ENCODE peak calls at places on chromosome 2, in four cellular contexts. K is endothelial cell of umbilical vein, Q is GM12878, L is IMR-90. A is an unnamed sample.

GRCh38 chr2:204898928-204899640 is 353.8 kb downstream of the PARD3B start:
- DNase-seq in K (no peak), Q (no peak), L (no peak), A (no peak)

GRCh38 chr2:120589782-120590608 is 145.7 kb upstream of the GLI2 start:
- DNase-seq in K (peak), Q (no peak), L (peak), A (no peak)

GRCh38 chr2:171227066-171227782 is 66.5 kb upstream of the TLK1 start:
- DNase-seq in K (no peak), Q (no peak), L (peak), A (peak)

GRCh38 chr2:233384017-233384416 is 29.7 kb downstream of the DGKD start:
- DNase-seq in K (no peak), Q (no peak), L (no peak), A (peak)

GRCh38 chr2:40043641-40044040 is 264.6 kb upstream of the THUMPD2 start:
- DNase-seq in K (no peak), Q (no peak), L (no peak), A (no peak)

GRCh38 chr2:150387586-150388288 is 99.7 kb downstream of the RND3 start:
- DNase-seq in K (no peak), Q (no peak), L (peak), A (no peak)

GRCh38 chr2:236628256-236628961 is 58.8 kb downstream of the ACKR3 start:
- DNase-seq in K (no peak), Q (no peak), L (no peak), A (no peak)

GRCh38 chr2:173612354-173612753 is 257.7 kb downstream of the CDCA7 start:
- DNase-seq in K (no peak), Q (no peak), L (no peak), A (no peak)

GRCh38 chr2:19955544-19956422 is 34.1 kb downstream of the WDR35 start:
- DNase-seq in K (peak), Q (peak), L (peak), A (peak)

GRCh38 chr2:160308915-160309314 is 108.8 kb upstream of the ITGB6 start:
- DNase-seq in K (peak), Q (no peak), L (peak), A (no peak)

GRCh38 chr2:219998099-219998498 is 370.7 kb downstream of the SLC4A3 start:
- DNase-seq in K (no peak), Q (no peak), L (no peak), A (no peak)

GRCh38 chr2:190216829-190217228 is 102.8 kb downstream of the HIBCH start:
- DNase-seq in K (peak), Q (no peak), L (no peak), A (peak)

GRCh38 chr2:99617811-99618210 is 128.0 kb upstream of the REV1 start:
- DNase-seq in K (no peak), Q (no peak), L (no peak), A (no peak)

DNA sequence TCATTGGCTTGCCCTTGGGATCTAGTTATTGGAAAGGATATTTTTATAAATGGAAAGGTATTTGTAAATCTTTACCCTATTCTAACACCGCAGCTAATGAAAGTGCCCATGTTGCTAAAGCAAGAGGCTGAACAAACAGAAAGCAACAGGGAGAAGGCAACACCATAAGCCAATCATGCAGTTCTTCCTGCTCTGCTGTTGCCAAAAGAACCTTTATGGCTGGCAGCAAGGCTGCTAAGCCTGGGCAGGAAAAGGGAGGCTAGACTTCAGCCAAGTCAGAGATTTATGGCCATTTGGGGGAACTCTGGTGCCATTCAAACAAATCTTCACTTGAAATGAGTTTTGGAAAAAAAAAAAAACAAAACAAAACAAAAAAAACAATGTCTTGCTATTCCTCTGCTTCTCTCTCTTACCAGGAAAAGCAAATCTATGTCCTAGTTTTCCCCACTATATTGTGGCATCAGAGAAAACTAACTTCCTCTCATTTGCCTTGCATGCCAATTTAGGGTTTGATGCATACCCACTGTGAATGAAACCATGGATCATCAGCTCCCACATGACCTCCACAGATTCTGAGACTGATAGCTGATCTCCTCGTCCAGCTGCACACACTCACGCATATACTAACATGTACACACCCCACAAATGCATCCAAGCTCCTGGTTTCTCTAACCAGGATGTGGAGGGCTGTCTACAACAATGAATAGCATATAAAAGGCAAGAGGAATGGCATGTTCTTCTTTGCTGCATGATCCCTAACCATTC is 179.3 kb downstream of the C1D start:
- DNase-seq in K (peak), Q (no peak), L (no peak), A (no peak)
- TF ChIP-seq FOS in K (no peak), Q (no peak), L (no peak), A (no peak)

DNA sequence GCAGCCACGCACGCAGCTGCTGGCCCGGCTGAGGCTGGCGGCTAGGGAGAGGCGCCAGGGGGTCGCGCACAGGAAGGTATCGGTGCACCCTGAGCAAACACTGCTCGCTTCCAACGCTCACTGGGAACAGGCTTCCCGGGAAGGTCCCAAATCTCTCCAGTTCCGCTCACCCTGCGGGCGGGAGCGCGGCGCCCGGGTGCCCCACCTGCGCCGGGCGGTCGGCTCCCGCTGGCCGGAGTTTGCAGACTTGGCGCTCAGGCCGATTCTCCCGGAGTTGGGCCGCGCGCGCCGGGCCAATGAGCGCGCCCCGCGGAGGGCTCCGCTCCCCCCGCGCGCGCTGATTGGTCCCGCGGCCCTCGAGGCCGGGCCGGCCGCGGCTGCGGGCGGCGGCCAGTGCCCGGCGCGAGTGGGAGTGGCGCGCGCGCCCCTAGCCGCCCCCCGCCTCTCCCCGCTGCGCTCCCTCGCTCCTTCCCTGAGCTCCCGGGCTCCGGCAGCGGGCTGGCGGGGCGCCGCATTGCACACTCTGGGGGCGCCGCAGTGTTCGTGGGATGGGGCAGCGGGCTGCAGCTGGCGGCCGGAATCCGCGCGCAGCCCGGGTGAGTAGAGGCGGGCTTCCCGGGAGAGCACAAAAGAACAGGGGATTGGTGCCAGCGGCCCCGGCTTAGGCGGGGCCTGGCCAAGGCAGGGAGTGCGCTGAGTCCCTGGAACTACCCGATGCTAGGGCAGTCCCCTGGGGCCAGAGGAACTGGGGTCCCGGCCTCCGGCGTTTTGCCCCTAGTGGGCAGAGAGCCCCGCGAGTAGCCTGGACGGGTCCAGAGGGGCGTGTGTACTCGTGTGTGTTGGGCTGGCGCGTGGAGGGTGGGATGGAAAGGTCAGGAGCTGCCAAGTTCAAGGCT is at the start of gene LYPD6:
- DNase-seq in K (peak), Q (no peak), L (peak), A (no peak)
- TF ChIP-seq FOS in K (no peak), Q (peak), L (no peak), A (no peak)

GRCh38 chr2:158013791-158014190 is 87.9 kb upstream of the UPP2 start:
- DNase-seq in K (no peak), Q (no peak), L (no peak), A (no peak)
- TF ChIP-seq FOS in K (no peak), Q (no peak), L (no peak), A (no peak)

GRCh38 chr2:153218851-153219250 is 259.7 kb downstream of the RPRM start:
- DNase-seq in K (no peak), Q (no peak), L (no peak), A (no peak)
- TF ChIP-seq FOS in K (no peak), Q (no peak), L (no peak), A (no peak)

GRCh38 chr2:72951303-72952095 is 34.2 kb downstream of the EMX1 start:
- DNase-seq in K (no peak), Q (no peak), L (no peak), A (no peak)

GRCh38 chr2:72952110-72952823 is 34.9 kb downstream of the EMX1 start:
- DNase-seq in K (no peak), Q (no peak), L (no peak), A (no peak)

GRCh38 chr2:72953976-72954375 is 36.7 kb downstream of the EMX1 start:
- DNase-seq in K (no peak), Q (no peak), L (no peak), A (no peak)

GRCh38 chr2:72953528-72953927 is 36.2 kb downstream of the EMX1 start:
- DNase-seq in K (no peak), Q (no peak), L (no peak), A (no peak)

DNA sequence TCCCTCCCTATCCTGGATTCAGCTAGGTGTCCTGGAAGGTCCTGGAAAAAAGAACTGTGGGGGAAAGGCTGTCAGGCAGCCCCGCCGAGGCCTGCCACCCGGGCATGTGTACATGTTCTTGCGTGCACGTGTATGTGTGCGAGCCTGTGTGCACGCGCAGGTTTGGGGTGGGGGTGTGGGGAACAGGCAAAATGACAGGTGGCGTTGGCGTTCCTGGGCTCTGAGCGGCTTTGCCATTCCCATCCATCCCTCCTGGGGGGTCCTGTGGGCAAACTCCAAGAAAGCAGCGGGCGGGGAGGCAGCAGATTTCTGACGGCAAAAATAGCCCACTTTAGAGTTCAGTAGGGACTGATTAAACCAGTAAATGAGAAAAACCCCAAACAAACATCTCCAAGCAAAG is 35.6 kb downstream of the EMX1 start:
- DNase-seq in K (no peak), Q (no peak), L (no peak), A (no peak)
- TF ChIP-seq FOS in K (no peak), Q (no peak), L (no peak), A (no peak)

GRCh38 chr2:143489135-143489534 is 359.9 kb downstream of the ARHGAP15 start:
- DNase-seq in K (peak), Q (no peak), L (peak), A (no peak)
- TF ChIP-seq FOS in K (peak), Q (no peak), L (peak), A (no peak)

GRCh38 chr2:151953467-151953866 is 125.2 kb upstream of the ARL5A start:
- DNase-seq in K (peak), Q (no peak), L (no peak), A (no peak)
- TF ChIP-seq FOS in K (no peak), Q (no peak), L (no peak), A (no peak)

DNA sequence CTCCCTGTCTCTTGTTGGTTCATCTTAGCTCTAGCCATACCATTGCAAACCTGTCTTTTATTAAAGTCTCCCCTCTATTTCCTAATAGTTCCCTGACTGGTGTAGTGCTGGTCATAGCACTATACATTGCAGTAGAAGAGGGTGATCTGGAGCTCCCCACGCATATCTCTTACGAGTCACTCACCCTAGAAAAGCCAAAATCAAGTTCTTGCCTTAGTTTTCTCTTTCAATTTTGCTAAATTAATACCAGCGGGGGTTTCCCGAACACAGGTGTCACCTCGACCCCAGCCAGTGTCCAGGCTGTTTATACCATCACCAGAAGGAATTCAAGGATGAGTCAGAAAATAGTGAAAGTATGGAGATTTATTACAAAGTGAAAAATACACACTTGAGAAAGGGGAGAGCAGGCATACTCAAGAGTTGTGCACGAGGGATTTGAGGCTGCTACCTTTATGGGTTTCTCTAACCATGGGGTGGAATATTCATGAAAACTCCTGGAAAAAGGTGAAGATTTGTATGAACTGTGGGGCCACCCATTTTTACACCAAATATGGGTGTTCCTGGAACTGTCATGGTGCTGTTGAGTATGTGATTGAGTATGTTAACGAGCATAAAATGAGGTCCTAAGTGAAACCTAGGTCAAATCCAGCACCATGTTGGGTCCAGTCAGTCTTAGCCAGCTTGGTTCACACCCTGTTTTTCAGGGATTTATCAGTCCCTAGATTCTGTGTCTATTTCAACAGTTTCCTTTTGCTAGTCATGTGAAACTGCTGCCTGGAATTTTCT is 20.2 kb downstream of the PROKR1 start:
- DNase-seq in K (no peak), Q (no peak), L (no peak), A (no peak)
- TF ChIP-seq FOS in K (no peak), Q (no peak), L (no peak), A (no peak)

DNA sequence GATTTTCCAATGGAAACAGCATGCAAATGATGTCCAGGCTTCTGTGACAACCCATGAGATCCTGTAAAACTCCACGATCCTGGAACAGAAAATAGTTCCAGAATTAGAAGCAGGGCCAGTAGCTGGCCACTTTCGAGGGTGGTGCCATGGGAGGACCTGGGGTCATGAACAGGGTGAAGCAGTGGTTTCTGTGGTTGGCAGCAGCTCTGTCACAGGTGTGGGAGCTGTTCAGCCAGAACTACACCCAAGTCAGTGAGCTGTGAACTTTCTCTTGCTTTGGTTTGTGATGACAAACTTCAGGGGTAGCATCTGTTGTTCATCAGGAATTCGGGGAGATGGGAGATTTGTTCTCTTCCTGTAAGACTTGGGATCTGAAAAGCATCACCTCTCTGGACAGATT is 314.4 kb upstream of the NT5C1B start:
- DNase-seq in K (no peak), Q (no peak), L (no peak), A (no peak)
- TF ChIP-seq FOS in K (no peak), Q (no peak), L (no peak), A (no peak)

GRCh38 chr2:168244318-168244717 is 3.1 kb downstream of the STK39 start:
- DNase-seq in K (no peak), Q (no peak), L (no peak), A (no peak)
- TF ChIP-seq FOS in K (no peak), Q (no peak), L (no peak), A (no peak)